ENCODE peak calls at places on chromosome 14, in four cellular contexts. I, H, F and K are unnamed samples.

GRCh38 chr14:20697273-20698017 is 8.9 kb downstream of the ANG start:
- DNase-seq in I (peak; percentile 84), H (peak; percentile 67), F (peak; percentile 77), K (peak; percentile 62)

GRCh38 chr14:73245401-73246325 is 8.4 kb downstream of the PAPLN start:
- DNase-seq in I (peak; percentile 46), H (no peak), F (peak; percentile 71), K (peak; percentile 51)

GRCh38 chr14:99924379-99924778 is 131.2 kb downstream of the EML1 start:
- DNase-seq in I (no peak), H (no peak), F (no peak), K (no peak)

GRCh38 chr14:36173161-36173560 is 3.4 kb downstream of the PTCSC3 start:
- DNase-seq in I (no peak), H (no peak), F (no peak), K (no peak)

GRCh38 chr14:67285876-67286452 is 44.7 kb downstream of the PALS1 start:
- DNase-seq in I (peak; percentile 61), H (peak; percentile 30), F (peak; percentile 47), K (peak; percentile 57)

GRCh38 chr14:82963756-82964155 is 1430.1 kb upstream of the SEL1L start:
- DNase-seq in I (no peak), H (no peak), F (no peak), K (no peak)

GRCh38 chr14:64764641-64765520 is 60.7 kb downstream of the PLEKHG3 start:
- DNase-seq in I (peak; percentile 65), H (peak; percentile 83), F (peak; percentile 83), K (peak; percentile 86)

GRCh38 chr14:47526591-47527244 is 148.7 kb downstream of the MDGA2 start:
- DNase-seq in I (no peak), H (no peak), F (no peak), K (no peak)

GRCh38 chr14:61671086-61671485 is 24.2 kb upstream of the HIF1A start:
- DNase-seq in I (no peak), H (no peak), F (no peak), K (no peak)

GRCh38 chr14:74882103-74882920 is 596 bp downstream of the DLST start:
- DNase-seq in I (peak; percentile 70), H (peak; percentile 43), F (peak; percentile 72), K (peak; percentile 87)

GRCh38 chr14:98808494-98809407 is 463.2 kb downstream of the BCL11B start:
- DNase-seq in I (no peak), H (no peak), F (no peak), K (no peak)

GRCh38 chr14:48382961-48383360 is 707.6 kb upstream of the MDGA2 start:
- DNase-seq in I (no peak), H (no peak), F (no peak), K (no peak)

GRCh38 chr14:32384464-32384863 is 55.4 kb downstream of the AKAP6 start:
- DNase-seq in I (no peak), H (no peak), F (no peak), K (no peak)

GRCh38 chr14:49861581-49861922 is 9.0 kb upstream of the NEMF start:
- DNase-seq in I (peak; percentile 80), H (peak; percentile 52), F (peak; percentile 85), K (peak; percentile 88)

GRCh38 chr14:60721331-60722162 is 2.6 kb downstream of the SIX4 start:
- DNase-seq in I (peak; percentile 68), H (peak; percentile 16), F (peak; percentile 61), K (peak; percentile 71)

GRCh38 chr14:74945261-74945851 is 10.0 kb downstream of the PGF start:
- DNase-seq in I (peak; percentile 32), H (peak; percentile 75), F (peak; percentile 60), K (peak; percentile 53)

GRCh38 chr14:58272589-58273372 is 25.6 kb upstream of the ARID4A start:
- DNase-seq in I (peak; percentile 47), H (peak; percentile 8), F (peak; percentile 25), K (peak; percentile 42)

GRCh38 chr14:86761611-86762010 is 1231.4 kb downstream of the GALC start:
- DNase-seq in I (no peak), H (no peak), F (no peak), K (no peak)

GRCh38 chr14:100409016-100409385 is 85.9 kb downstream of the SLC25A47 start:
- DNase-seq in I (no peak), H (no peak), F (no peak), K (peak; percentile 43)

GRCh38 chr14:90602088-90602687 is 205.4 kb downstream of the CALM1 start:
- DNase-seq in I (no peak), H (no peak), F (no peak), K (no peak)

GRCh38 chr14:29716150-29716549 is 211.5 kb downstream of the PRKD1 start:
- DNase-seq in I (peak; percentile 84), H (no peak), F (no peak), K (peak; percentile 18)

GRCh38 chr14:27012641-27013040 is 414.8 kb upstream of the NOVA1 start:
- DNase-seq in I (no peak), H (no peak), F (no peak), K (no peak)

GRCh38 chr14:76050797-76051392 is 65.3 kb downstream of the IFT43 start:
- DNase-seq in I (peak; percentile 68), H (peak; percentile 55), F (peak; percentile 66), K (peak; percentile 62)

GRCh38 chr14:46580941-46581671 is 70.5 kb downstream of the RPL10L start:
- DNase-seq in I (peak; percentile 41), H (no peak), F (peak; percentile 58), K (peak; percentile 62)

GRCh38 chr14:75470238-75470797 is 42.5 kb downstream of the JDP2 start:
- DNase-seq in I (no peak), H (no peak), F (no peak), K (no peak)

GRCh38 chr14:60922050-60922449 is 58.8 kb downstream of the TRMT5 start:
- DNase-seq in I (peak; percentile 65), H (no peak), F (no peak), K (no peak)

GRCh38 chr14:28142400-28143015 is 624.1 kb upstream of the FOXG1 start:
- DNase-seq in I (peak; percentile 8), H (no peak), F (peak; percentile 1), K (no peak)

GRCh38 chr14:73491256-73491976 is 683 bp downstream of the RIOX1 start:
- DNase-seq in I (peak; percentile 57), H (peak; percentile 65), F (peak; percentile 78), K (peak; percentile 77)

GRCh38 chr14:91545946-91546716 is 36.0 kb upstream of the PPP4R3A start:
- DNase-seq in I (peak; percentile 10), H (no peak), F (no peak), K (no peak)

GRCh38 chr14:59332727-59333126 is 132.5 kb downstream of the GPR135 start:
- DNase-seq in I (peak; percentile 89), H (peak; percentile 15), F (no peak), K (peak; percentile 91)

GRCh38 chr14:33950320-33951182 is at the start of gene EGLN3:
- DNase-seq in I (peak; percentile 61), H (peak; percentile 75), F (no peak), K (peak; percentile 82)

GRCh38 chr14:39102265-39102968 is 618 bp downstream of the SEC23A start:
- DNase-seq in I (peak; percentile 72), H (peak; percentile 34), F (peak; percentile 3), K (peak; percentile 69)

GRCh38 chr14:20614038-20614840 is 23.1 kb upstream of the RNASE12 start:
- DNase-seq in I (no peak), H (peak; percentile 49), F (no peak), K (no peak)

GRCh38 chr14:33794791-33795300 is 156.0 kb downstream of the EGLN3 start:
- DNase-seq in I (peak; percentile 50), H (no peak), F (no peak), K (peak; percentile 49)

GRCh38 chr14:77364146-77364545 is 12.7 kb downstream of the TMED8 start:
- DNase-seq in I (no peak), H (no peak), F (no peak), K (no peak)

GRCh38 chr14:77372304-77372841 is 4.5 kb downstream of the TMED8 start:
- DNase-seq in I (peak; percentile 64), H (no peak), F (no peak), K (peak; percentile 95)

GRCh38 chr14:77369280-77369679 is 7.6 kb downstream of the TMED8 start:
- DNase-seq in I (no peak), H (no peak), F (no peak), K (no peak)
- H3K4me3 ChIP-seq in I (no peak overlapping the region), H (no peak overlapping the region), F (no peak overlapping the region), K (no peak overlapping the region)

GRCh38 chr14:56187736-56188135 is 69.5 kb downstream of the PELI2 start:
- DNase-seq in I (no peak), H (no peak), F (no peak), K (no peak)
- H3K4me3 ChIP-seq in I (no peak overlapping the region), H (no peak overlapping the region), F (no peak overlapping the region), K (no peak overlapping the region)

GRCh38 chr14:68972507-68973272 is 6.4 kb downstream of the ACTN1 start:
- DNase-seq in I (no peak), H (no peak), F (no peak), K (peak; percentile 88)

GRCh38 chr14:68974759-68975347 is 4.2 kb downstream of the ACTN1 start:
- DNase-seq in I (no peak), H (no peak), F (no peak), K (no peak)

GRCh38 chr14:68975667-68976066 is 3.4 kb downstream of the ACTN1 start:
- DNase-seq in I (peak; percentile 81), H (no peak), F (no peak), K (peak; percentile 76)

GRCh38 chr14:68971411-68972035 is 7.6 kb downstream of the ACTN1 start:
- DNase-seq in I (no peak), H (no peak), F (no peak), K (no peak)

GRCh38 chr14:68973639-68974038 is 5.5 kb downstream of the ACTN1 start:
- DNase-seq in I (no peak), H (no peak), F (no peak), K (no peak)
- H3K4me3 ChIP-seq in I (no peak overlapping the region), H (no peak overlapping the region), F (no peak overlapping the region), K (no peak overlapping the region)

DNA sequence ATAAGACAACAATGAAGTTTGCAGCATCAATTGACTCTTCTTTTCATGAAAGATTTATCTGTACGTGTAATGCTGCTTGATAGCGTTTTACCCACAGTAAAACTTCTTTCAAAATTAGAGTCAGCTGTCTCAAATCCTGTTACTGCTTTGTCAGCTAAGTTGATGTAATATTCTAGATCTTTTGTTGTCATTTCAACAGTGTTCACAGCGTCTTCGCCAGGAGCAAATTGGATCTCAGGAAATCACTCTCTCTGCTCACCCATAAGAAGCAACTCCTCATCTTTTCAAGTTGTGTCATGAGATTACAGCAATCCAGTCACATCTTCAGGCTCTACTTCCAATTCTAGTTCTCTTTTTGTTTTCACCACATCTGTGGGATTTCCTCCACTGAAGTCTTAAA is 9.5 kb downstream of the PCNX1 start:
- DNase-seq in I (no peak), H (no peak), F (no peak), K (no peak)
- H3K4me3 ChIP-seq in I (no peak overlapping the region), H (no peak overlapping the region), F (no peak overlapping the region), K (no peak overlapping the region)

GRCh38 chr14:89315493-89316456 is 101.3 kb downstream of the FOXN3 start:
- DNase-seq in I (no peak), H (no peak), F (no peak), K (no peak)

GRCh38 chr14:89320381-89321000 is 96.5 kb downstream of the FOXN3 start:
- DNase-seq in I (no peak), H (no peak), F (no peak), K (no peak)

GRCh38 chr14:89319687-89320086 is 97.3 kb downstream of the FOXN3 start:
- DNase-seq in I (no peak), H (no peak), F (no peak), K (no peak)

GRCh38 chr14:89314274-89314673 is 102.8 kb downstream of the FOXN3 start:
- DNase-seq in I (no peak), H (no peak), F (no peak), K (no peak)

GRCh38 chr14:89317051-89317691 is 99.9 kb downstream of the FOXN3 start:
- DNase-seq in I (no peak), H (no peak), F (no peak), K (no peak)
- H3K4me3 ChIP-seq in I (no peak overlapping the region), H (no peak overlapping the region), F (no peak overlapping the region), K (no peak overlapping the region)